ENCODE peak calls at places on chromosome 17, in four cellular contexts. One of them, this sample, is unnamed.
A peak's percentile ranks its signal among the peaks of the same experiment; 100 is the strongest.

GRCh38 chr17:78891406-78892061 is 11.5 kb downstream of the CEP295NL start:
- DNase-seq in naive thymus-derived CD4-positive, alpha-beta T cell: no peak
- DNase-seq in stomach: no peak
- DNase-seq in CD4-positive, alpha-beta memory T cell: no peak
- DNase-seq in this sample: no peak

GRCh38 chr17:55201609-55201932 is 63.2 kb upstream of the HLF start:
- DNase-seq in naive thymus-derived CD4-positive, alpha-beta T cell: no peak
- DNase-seq in stomach: no peak
- DNase-seq in CD4-positive, alpha-beta memory T cell: no peak
- DNase-seq in this sample: no peak

GRCh38 chr17:34314279-34314678 is 5.0 kb upstream of the CCL8 start:
- DNase-seq in naive thymus-derived CD4-positive, alpha-beta T cell: no peak
- DNase-seq in stomach: no peak
- DNase-seq in CD4-positive, alpha-beta memory T cell: no peak
- DNase-seq in this sample: no peak

GRCh38 chr17:45393477-45393876 is 39.2 kb downstream of the ARHGAP27 start:
- DNase-seq in naive thymus-derived CD4-positive, alpha-beta T cell: no peak
- DNase-seq in stomach: no peak
- DNase-seq in CD4-positive, alpha-beta memory T cell: no peak
- DNase-seq in this sample: no peak

GRCh38 chr17:43411369-43411677 is 12.5 kb downstream of the ARL4D start:
- DNase-seq in naive thymus-derived CD4-positive, alpha-beta T cell: no peak
- DNase-seq in stomach: no peak
- DNase-seq in CD4-positive, alpha-beta memory T cell: no peak
- DNase-seq in this sample: no peak

GRCh38 chr17:58516644-58517377 is 2.4 kb upstream of the MTMR4 start:
- DNase-seq in naive thymus-derived CD4-positive, alpha-beta T cell: no peak
- DNase-seq in stomach: no peak
- DNase-seq in CD4-positive, alpha-beta memory T cell: no peak
- DNase-seq in this sample: no peak

GRCh38 chr17:880074-880870 is 98.1 kb downstream of the MRM3 start:
- DNase-seq in naive thymus-derived CD4-positive, alpha-beta T cell: no peak
- DNase-seq in stomach: peak; percentile 31
- DNase-seq in CD4-positive, alpha-beta memory T cell: no peak
- DNase-seq in this sample: no peak

GRCh38 chr17:80679816-80680215 is 135.2 kb downstream of the RPTOR start:
- DNase-seq in naive thymus-derived CD4-positive, alpha-beta T cell: no peak
- DNase-seq in stomach: no peak
- DNase-seq in CD4-positive, alpha-beta memory T cell: no peak
- DNase-seq in this sample: no peak

GRCh38 chr17:68381076-68381900 is 76.0 kb downstream of the WIPI1 start:
- DNase-seq in naive thymus-derived CD4-positive, alpha-beta T cell: no peak
- DNase-seq in stomach: peak; percentile 41
- DNase-seq in CD4-positive, alpha-beta memory T cell: no peak
- DNase-seq in this sample: no peak

GRCh38 chr17:4533522-4534502 is 21.4 kb downstream of the MYBBP1A start:
- DNase-seq in naive thymus-derived CD4-positive, alpha-beta T cell: no peak
- DNase-seq in stomach: peak; percentile 76
- DNase-seq in CD4-positive, alpha-beta memory T cell: no peak
- DNase-seq in this sample: no peak

GRCh38 chr17:59149051-59149450 is 5.9 kb downstream of the SKA2 start:
- DNase-seq in naive thymus-derived CD4-positive, alpha-beta T cell: no peak
- DNase-seq in stomach: no peak
- DNase-seq in CD4-positive, alpha-beta memory T cell: no peak
- DNase-seq in this sample: no peak

GRCh38 chr17:82754297-82755208 is 2.7 kb downstream of the TBCD start:
- DNase-seq in naive thymus-derived CD4-positive, alpha-beta T cell: no peak
- DNase-seq in stomach: no peak
- DNase-seq in CD4-positive, alpha-beta memory T cell: no peak
- DNase-seq in this sample: peak; percentile 28

GRCh38 chr17:74210191-74211140 is 2.9 kb upstream of the TTYH2 start:
- DNase-seq in naive thymus-derived CD4-positive, alpha-beta T cell: peak; percentile 69
- DNase-seq in stomach: peak; percentile 74
- DNase-seq in CD4-positive, alpha-beta memory T cell: peak; percentile 82
- DNase-seq in this sample: peak; percentile 84

GRCh38 chr17:74211929-74212261 is 1.5 kb upstream of the TTYH2 start:
- DNase-seq in naive thymus-derived CD4-positive, alpha-beta T cell: no peak
- DNase-seq in stomach: no peak
- DNase-seq in CD4-positive, alpha-beta memory T cell: peak; percentile 13
- DNase-seq in this sample: no peak

GRCh38 chr17:74212913-74213791 is at the start of gene TTYH2:
- DNase-seq in naive thymus-derived CD4-positive, alpha-beta T cell: peak; percentile 46
- DNase-seq in stomach: peak; percentile 88
- DNase-seq in CD4-positive, alpha-beta memory T cell: peak; percentile 73
- DNase-seq in this sample: peak; percentile 81

GRCh38 chr17:74212262-74212912 is 984 bp upstream of the TTYH2 start:
- DNase-seq in naive thymus-derived CD4-positive, alpha-beta T cell: no peak
- DNase-seq in stomach: no peak
- DNase-seq in CD4-positive, alpha-beta memory T cell: peak; percentile 44
- DNase-seq in this sample: no peak

GRCh38 chr17:74211141-74211928 is 2.0 kb upstream of the TTYH2 start:
- DNase-seq in naive thymus-derived CD4-positive, alpha-beta T cell: no peak
- DNase-seq in stomach: no peak
- DNase-seq in CD4-positive, alpha-beta memory T cell: no peak
- DNase-seq in this sample: no peak
- H3K4me1 ChIP-seq in naive thymus-derived CD4-positive, alpha-beta T cell: peaks cover 23% of the 10 kb centered on the region
- H3K4me1 ChIP-seq in stomach: peaks cover 51% of the 10 kb centered on the region
- H3K4me1 ChIP-seq in CD4-positive, alpha-beta memory T cell: peaks cover 77% of the 10 kb centered on the region
- H3K4me1 ChIP-seq in this sample: peaks cover 60% of the 10 kb centered on the region

DNA sequence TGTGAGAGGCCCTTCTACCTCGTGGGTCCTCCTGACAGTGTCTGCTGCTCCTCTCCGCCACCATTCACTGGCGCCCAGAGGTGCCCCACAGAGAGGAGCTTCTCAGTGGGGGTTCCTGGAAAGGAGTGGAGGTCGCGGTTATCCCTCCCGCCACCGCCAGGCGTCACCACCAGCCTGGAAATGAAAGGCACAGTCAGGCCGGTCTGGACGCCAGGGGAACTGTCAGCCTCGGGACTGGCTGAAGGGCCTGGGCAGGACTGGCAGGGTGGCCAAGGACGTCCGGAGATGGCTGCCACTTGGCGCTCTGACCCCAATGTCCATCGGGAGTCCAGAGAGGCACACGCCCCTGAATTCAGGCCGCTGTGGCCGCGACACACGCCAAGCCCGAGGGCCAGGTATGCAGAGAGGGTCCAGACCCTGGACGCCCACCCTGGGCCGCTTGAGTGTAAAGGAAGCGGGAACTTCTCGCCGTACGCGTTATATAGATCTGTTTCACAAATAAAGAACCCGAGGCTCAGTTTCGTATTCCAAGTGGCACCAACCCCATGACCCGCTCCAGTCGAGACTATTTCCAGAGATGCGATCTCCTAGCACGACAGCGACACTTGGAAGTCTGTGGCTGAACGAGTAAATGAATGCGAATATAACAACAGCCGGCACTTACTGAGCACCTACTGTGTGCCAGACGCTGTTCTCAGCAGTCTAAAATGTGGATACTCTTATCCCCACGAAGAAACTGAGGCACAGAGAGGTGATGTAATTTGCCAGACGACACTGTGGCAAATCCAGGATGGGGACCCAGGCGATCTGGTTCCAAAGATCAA is 7.6 kb upstream of the NXPH3 start:
- DNase-seq in naive thymus-derived CD4-positive, alpha-beta T cell: peak; percentile 50
- DNase-seq in stomach: peak; percentile 93
- DNase-seq in CD4-positive, alpha-beta memory T cell: peak; percentile 68
- DNase-seq in this sample: peak; percentile 71
- H3K4me3 ChIP-seq in naive thymus-derived CD4-positive, alpha-beta T cell: peak overlapping the region; percentile 15
- H3K4me3 ChIP-seq in stomach: peak overlapping the region; percentile 43
- H3K4me3 ChIP-seq in CD4-positive, alpha-beta memory T cell: peak overlapping the region; percentile 56
- H3K4me3 ChIP-seq in this sample: peak overlapping the region; percentile 7

GRCh38 chr17:17448076-17448475 is 28.7 kb upstream of the MED9 start:
- DNase-seq in naive thymus-derived CD4-positive, alpha-beta T cell: no peak
- DNase-seq in stomach: no peak
- DNase-seq in CD4-positive, alpha-beta memory T cell: no peak
- DNase-seq in this sample: no peak

GRCh38 chr17:17447264-17447663 is 29.5 kb upstream of the MED9 start:
- DNase-seq in naive thymus-derived CD4-positive, alpha-beta T cell: no peak
- DNase-seq in stomach: no peak
- DNase-seq in CD4-positive, alpha-beta memory T cell: no peak
- DNase-seq in this sample: no peak

GRCh38 chr17:17445296-17445924 is 31.4 kb upstream of the MED9 start:
- DNase-seq in naive thymus-derived CD4-positive, alpha-beta T cell: no peak
- DNase-seq in stomach: no peak
- DNase-seq in CD4-positive, alpha-beta memory T cell: no peak
- DNase-seq in this sample: no peak

GRCh38 chr17:17445925-17446665 is 30.7 kb upstream of the MED9 start:
- DNase-seq in naive thymus-derived CD4-positive, alpha-beta T cell: no peak
- DNase-seq in stomach: peak; percentile 83
- DNase-seq in CD4-positive, alpha-beta memory T cell: no peak
- DNase-seq in this sample: no peak

DNA sequence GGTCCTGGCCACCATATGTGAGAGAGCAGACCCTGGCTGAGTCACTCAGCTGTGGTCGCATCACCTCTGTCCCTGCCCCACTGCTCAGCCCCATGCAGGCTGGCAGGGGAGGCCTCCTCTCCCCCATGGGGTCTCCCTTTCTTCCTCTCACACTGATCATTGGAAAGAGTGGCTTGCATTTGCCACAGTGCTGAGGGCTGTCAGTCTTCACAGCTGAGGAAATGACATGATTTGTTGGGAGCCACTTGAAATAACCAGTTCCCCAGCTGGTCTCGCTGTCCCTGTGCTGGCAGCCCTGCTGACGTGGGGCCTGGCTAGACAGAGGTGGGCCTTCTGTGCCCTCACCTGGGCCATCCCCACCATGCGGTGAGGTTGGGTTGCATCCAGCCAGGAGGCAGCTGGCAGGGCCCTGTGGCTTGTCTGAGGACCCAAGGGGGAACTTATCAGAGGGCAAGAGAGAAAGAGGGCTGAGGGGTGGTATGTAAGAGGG is 30.1 kb upstream of the MED9 start:
- DNase-seq in naive thymus-derived CD4-positive, alpha-beta T cell: no peak
- DNase-seq in stomach: no peak
- DNase-seq in CD4-positive, alpha-beta memory T cell: no peak
- DNase-seq in this sample: no peak
- H3K27ac ChIP-seq in naive thymus-derived CD4-positive, alpha-beta T cell: no peak overlapping the region
- H3K27ac ChIP-seq in stomach: peak overlapping the region; percentile 83
- H3K27ac ChIP-seq in CD4-positive, alpha-beta memory T cell: no peak overlapping the region
- H3K27ac ChIP-seq in this sample: no peak overlapping the region

GRCh38 chr17:28078443-28079229 is 36.2 kb downstream of the NLK start:
- DNase-seq in naive thymus-derived CD4-positive, alpha-beta T cell: no peak
- DNase-seq in stomach: no peak
- DNase-seq in CD4-positive, alpha-beta memory T cell: no peak
- DNase-seq in this sample: no peak
- H3K4me1 ChIP-seq in naive thymus-derived CD4-positive, alpha-beta T cell: peaks cover 6% of the 10 kb centered on the region
- H3K4me1 ChIP-seq in stomach: peaks cover 9% of the 10 kb centered on the region
- H3K4me1 ChIP-seq in CD4-positive, alpha-beta memory T cell: peaks cover 16% of the 10 kb centered on the region
- H3K4me1 ChIP-seq in this sample: peaks cover 12% of the 10 kb centered on the region

DNA sequence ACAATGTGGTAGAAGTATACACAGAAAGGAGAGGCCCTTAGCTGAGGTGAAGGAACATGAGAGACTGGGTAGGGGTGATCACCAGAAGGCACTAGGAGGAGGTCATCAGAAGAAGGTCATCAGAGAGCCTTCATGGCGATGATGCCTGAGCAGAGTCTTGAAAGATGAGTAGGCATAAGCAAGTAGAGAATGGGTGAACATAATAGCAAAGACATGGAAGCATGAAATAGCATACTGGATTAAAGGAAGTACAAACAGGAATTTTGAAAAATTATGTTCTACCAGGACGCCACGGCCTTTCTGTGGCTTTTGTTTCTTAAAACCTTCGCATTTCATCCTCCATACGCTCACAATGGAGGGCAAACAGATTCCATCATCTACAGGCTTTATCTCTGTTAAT is 2.9 kb downstream of the IKZF3 start:
- DNase-seq in naive thymus-derived CD4-positive, alpha-beta T cell: no peak
- DNase-seq in stomach: no peak
- DNase-seq in CD4-positive, alpha-beta memory T cell: no peak
- DNase-seq in this sample: no peak
- H3K4me3 ChIP-seq in naive thymus-derived CD4-positive, alpha-beta T cell: peak overlapping the region; percentile 43
- H3K4me3 ChIP-seq in stomach: no peak overlapping the region
- H3K4me3 ChIP-seq in CD4-positive, alpha-beta memory T cell: peak overlapping the region; percentile 32
- H3K4me3 ChIP-seq in this sample: peak overlapping the region; percentile 97

GRCh38 chr17:77599699-77600098 is 358.8 kb upstream of the TNRC6C start:
- DNase-seq in naive thymus-derived CD4-positive, alpha-beta T cell: no peak
- DNase-seq in stomach: no peak
- DNase-seq in CD4-positive, alpha-beta memory T cell: no peak
- DNase-seq in this sample: no peak
- H3K27ac ChIP-seq in naive thymus-derived CD4-positive, alpha-beta T cell: no peak overlapping the region
- H3K27ac ChIP-seq in stomach: no peak overlapping the region
- H3K27ac ChIP-seq in CD4-positive, alpha-beta memory T cell: no peak overlapping the region
- H3K27ac ChIP-seq in this sample: no peak overlapping the region

GRCh38 chr17:76793775-76794174 is 55.9 kb downstream of the MFSD11 start:
- DNase-seq in naive thymus-derived CD4-positive, alpha-beta T cell: no peak
- DNase-seq in stomach: no peak
- DNase-seq in CD4-positive, alpha-beta memory T cell: no peak
- DNase-seq in this sample: no peak

GRCh38 chr17:76792348-76792747 is 54.4 kb downstream of the MFSD11 start:
- DNase-seq in naive thymus-derived CD4-positive, alpha-beta T cell: no peak
- DNase-seq in stomach: no peak
- DNase-seq in CD4-positive, alpha-beta memory T cell: no peak
- DNase-seq in this sample: no peak

GRCh38 chr17:76791053-76791980 is 53.4 kb downstream of the MFSD11 start:
- DNase-seq in naive thymus-derived CD4-positive, alpha-beta T cell: no peak
- DNase-seq in stomach: peak; percentile 27
- DNase-seq in CD4-positive, alpha-beta memory T cell: peak; percentile 10
- DNase-seq in this sample: no peak

GRCh38 chr17:76784926-76785325 is 47.0 kb downstream of the MFSD11 start:
- DNase-seq in naive thymus-derived CD4-positive, alpha-beta T cell: no peak
- DNase-seq in stomach: no peak
- DNase-seq in CD4-positive, alpha-beta memory T cell: no peak
- DNase-seq in this sample: no peak

GRCh38 chr17:76789235-76789788 is 51.4 kb downstream of the MFSD11 start:
- DNase-seq in naive thymus-derived CD4-positive, alpha-beta T cell: no peak
- DNase-seq in stomach: no peak
- DNase-seq in CD4-positive, alpha-beta memory T cell: no peak
- DNase-seq in this sample: no peak
- H3K4me1 ChIP-seq in naive thymus-derived CD4-positive, alpha-beta T cell: peaks cover 9% of the 10 kb centered on the region
- H3K4me1 ChIP-seq in stomach: peaks cover 5% of the 10 kb centered on the region
- H3K4me1 ChIP-seq in CD4-positive, alpha-beta memory T cell: peaks cover 20% of the 10 kb centered on the region
- H3K4me1 ChIP-seq in this sample: peaks cover 10% of the 10 kb centered on the region